ENCODE peak calls at places on chromosomes 13 and 19, in eight cellular contexts. One of them, this sample, is unnamed.

GRCh38 chr19:3606174-3606689 is 443 bp downstream of the TBXA2R start:
- DNase-seq in transverse colon: peak
- DNase-seq in HCT116: peak
- DNase-seq in adrenal gland: peak
- DNase-seq in heart left ventricle: no peak
- DNase-seq in right lobe of liver: peak
- DNase-seq in breast epithelium: peak
- DNase-seq in esophagus muscularis mucosa: no peak
- DNase-seq in this sample: no peak

GRCh38 chr13:111658150-111659100 is 338.0 kb downstream of the TEX29 start:
- DNase-seq in right lobe of liver: peak
- DNase-seq in adrenal gland: no peak
- DNase-seq in esophagus muscularis mucosa: no peak
- DNase-seq in HCT116: no peak
- DNase-seq in transverse colon: no peak
- DNase-seq in heart left ventricle: no peak
- DNase-seq in breast epithelium: no peak
- DNase-seq in this sample: no peak

GRCh38 chr13:45333973-45334922 is 6.7 kb downstream of the TPT1 start:
- DNase-seq in right lobe of liver: no peak
- DNase-seq in heart left ventricle: no peak
- DNase-seq in transverse colon: no peak
- DNase-seq in breast epithelium: no peak
- DNase-seq in esophagus muscularis mucosa: no peak
- DNase-seq in adrenal gland: no peak
- DNase-seq in HCT116: no peak
- DNase-seq in this sample: no peak

GRCh38 chr19:1446713-1447564 is 3.0 kb upstream of the APC2 start:
- DNase-seq in adrenal gland: no peak
- DNase-seq in HCT116: no peak
- DNase-seq in esophagus muscularis mucosa: no peak
- DNase-seq in right lobe of liver: no peak
- DNase-seq in heart left ventricle: peak
- DNase-seq in breast epithelium: no peak
- DNase-seq in transverse colon: no peak
- DNase-seq in this sample: no peak

GRCh38 chr13:36998624-36999041 is 507 bp downstream of the ALG5 start:
- DNase-seq in esophagus muscularis mucosa: no peak
- DNase-seq in breast epithelium: no peak
- DNase-seq in heart left ventricle: peak
- DNase-seq in right lobe of liver: peak
- DNase-seq in HCT116: no peak
- DNase-seq in adrenal gland: peak
- DNase-seq in transverse colon: peak
- DNase-seq in this sample: no peak

GRCh38 chr19:24078688-24079087 is 8.3 kb upstream of the ZNF254 start:
- DNase-seq in heart left ventricle: no peak
- DNase-seq in adrenal gland: no peak
- DNase-seq in esophagus muscularis mucosa: peak
- DNase-seq in HCT116: no peak
- DNase-seq in transverse colon: no peak
- DNase-seq in right lobe of liver: no peak
- DNase-seq in breast epithelium: no peak
- DNase-seq in this sample: no peak

GRCh38 chr13:111051656-111052232 is 63.4 kb upstream of the ARHGEF7 start:
- DNase-seq in right lobe of liver: no peak
- DNase-seq in transverse colon: no peak
- DNase-seq in esophagus muscularis mucosa: peak
- DNase-seq in heart left ventricle: no peak
- DNase-seq in breast epithelium: no peak
- DNase-seq in adrenal gland: no peak
- DNase-seq in HCT116: no peak
- DNase-seq in this sample: no peak

GRCh38 chr19:46466536-46467199 is 4.7 kb downstream of the PNMA8A start:
- DNase-seq in breast epithelium: no peak
- DNase-seq in adrenal gland: no peak
- DNase-seq in esophagus muscularis mucosa: no peak
- DNase-seq in heart left ventricle: peak
- DNase-seq in HCT116: no peak
- DNase-seq in right lobe of liver: no peak
- DNase-seq in transverse colon: peak
- DNase-seq in this sample: no peak

GRCh38 chr19:18999896-19000620 is 33.3 kb downstream of the SUGP2 start:
- DNase-seq in esophagus muscularis mucosa: no peak
- DNase-seq in right lobe of liver: no peak
- DNase-seq in heart left ventricle: no peak
- DNase-seq in breast epithelium: no peak
- DNase-seq in transverse colon: no peak
- DNase-seq in adrenal gland: no peak
- DNase-seq in HCT116: no peak
- DNase-seq in this sample: no peak

GRCh38 chr13:63433546-63434150 is 2018.0 kb upstream of the PCDH20 start:
- DNase-seq in transverse colon: no peak
- DNase-seq in breast epithelium: no peak
- DNase-seq in esophagus muscularis mucosa: no peak
- DNase-seq in heart left ventricle: no peak
- DNase-seq in HCT116: no peak
- DNase-seq in adrenal gland: no peak
- DNase-seq in right lobe of liver: no peak
- DNase-seq in this sample: no peak

GRCh38 chr13:30615851-30616311 is 1.8 kb upstream of the USPL1 start:
- DNase-seq in esophagus muscularis mucosa: no peak
- DNase-seq in right lobe of liver: no peak
- DNase-seq in adrenal gland: no peak
- DNase-seq in HCT116: no peak
- DNase-seq in heart left ventricle: no peak
- DNase-seq in breast epithelium: no peak
- DNase-seq in transverse colon: no peak
- DNase-seq in this sample: no peak

GRCh38 chr13:101283782-101284181 is 132.5 kb downstream of the NALCN start:
- DNase-seq in breast epithelium: no peak
- DNase-seq in HCT116: no peak
- DNase-seq in esophagus muscularis mucosa: no peak
- DNase-seq in transverse colon: no peak
- DNase-seq in right lobe of liver: no peak
- DNase-seq in adrenal gland: no peak
- DNase-seq in heart left ventricle: no peak
- DNase-seq in this sample: no peak

GRCh38 chr19:9936151-9937000 is at the start of gene OLFM2:
- DNase-seq in right lobe of liver: peak
- DNase-seq in heart left ventricle: no peak
- DNase-seq in HCT116: no peak
- DNase-seq in esophagus muscularis mucosa: no peak
- DNase-seq in transverse colon: no peak
- DNase-seq in adrenal gland: peak
- DNase-seq in breast epithelium: no peak
- DNase-seq in this sample: no peak

GRCh38 chr19:31350693-31351211 is 1.5 kb upstream of the TSHZ3 start:
- DNase-seq in heart left ventricle: peak
- DNase-seq in right lobe of liver: peak
- DNase-seq in HCT116: no peak
- DNase-seq in transverse colon: peak
- DNase-seq in adrenal gland: peak
- DNase-seq in esophagus muscularis mucosa: no peak
- DNase-seq in breast epithelium: no peak
- DNase-seq in this sample: no peak

GRCh38 chr13:87172166-87172825 is 498.9 kb upstream of the SLITRK5 start:
- DNase-seq in heart left ventricle: no peak
- DNase-seq in esophagus muscularis mucosa: no peak
- DNase-seq in right lobe of liver: no peak
- DNase-seq in breast epithelium: no peak
- DNase-seq in transverse colon: no peak
- DNase-seq in adrenal gland: no peak
- DNase-seq in HCT116: no peak
- DNase-seq in this sample: no peak

GRCh38 chr19:13051581-13052165 is 51.0 kb downstream of the LYL1 start:
- DNase-seq in adrenal gland: peak
- DNase-seq in HCT116: no peak
- DNase-seq in right lobe of liver: no peak
- DNase-seq in breast epithelium: peak
- DNase-seq in esophagus muscularis mucosa: no peak
- DNase-seq in transverse colon: peak
- DNase-seq in heart left ventricle: no peak
- DNase-seq in this sample: no peak

GRCh38 chr13:29319451-29319850 is 276.0 kb downstream of the SLC7A1 start:
- DNase-seq in breast epithelium: no peak
- DNase-seq in adrenal gland: no peak
- DNase-seq in HCT116: no peak
- DNase-seq in transverse colon: no peak
- DNase-seq in esophagus muscularis mucosa: no peak
- DNase-seq in heart left ventricle: no peak
- DNase-seq in right lobe of liver: no peak
- DNase-seq in this sample: no peak

GRCh38 chr13:99608345-99608744 is 107.1 kb downstream of the TM9SF2 start:
- DNase-seq in heart left ventricle: no peak
- DNase-seq in esophagus muscularis mucosa: no peak
- DNase-seq in HCT116: no peak
- DNase-seq in adrenal gland: no peak
- DNase-seq in transverse colon: no peak
- DNase-seq in breast epithelium: no peak
- DNase-seq in right lobe of liver: no peak
- DNase-seq in this sample: no peak

GRCh38 chr19:10516671-10517286 is 468 bp downstream of the S1PR5 start:
- DNase-seq in transverse colon: no peak
- DNase-seq in breast epithelium: no peak
- DNase-seq in adrenal gland: no peak
- DNase-seq in right lobe of liver: no peak
- DNase-seq in HCT116: no peak
- DNase-seq in esophagus muscularis mucosa: no peak
- DNase-seq in heart left ventricle: no peak
- DNase-seq in this sample: no peak

GRCh38 chr19:2228157-2229030 is 7.7 kb downstream of the PLEKHJ1 start:
- DNase-seq in breast epithelium: no peak
- DNase-seq in heart left ventricle: no peak
- DNase-seq in right lobe of liver: peak
- DNase-seq in HCT116: no peak
- DNase-seq in adrenal gland: no peak
- DNase-seq in transverse colon: no peak
- DNase-seq in esophagus muscularis mucosa: no peak
- DNase-seq in this sample: no peak

GRCh38 chr13:94641432-94641941 is 39.8 kb downstream of the GPR180 start:
- DNase-seq in right lobe of liver: no peak
- DNase-seq in breast epithelium: no peak
- DNase-seq in esophagus muscularis mucosa: no peak
- DNase-seq in adrenal gland: no peak
- DNase-seq in transverse colon: no peak
- DNase-seq in HCT116: no peak
- DNase-seq in heart left ventricle: no peak
- DNase-seq in this sample: no peak

DNA sequence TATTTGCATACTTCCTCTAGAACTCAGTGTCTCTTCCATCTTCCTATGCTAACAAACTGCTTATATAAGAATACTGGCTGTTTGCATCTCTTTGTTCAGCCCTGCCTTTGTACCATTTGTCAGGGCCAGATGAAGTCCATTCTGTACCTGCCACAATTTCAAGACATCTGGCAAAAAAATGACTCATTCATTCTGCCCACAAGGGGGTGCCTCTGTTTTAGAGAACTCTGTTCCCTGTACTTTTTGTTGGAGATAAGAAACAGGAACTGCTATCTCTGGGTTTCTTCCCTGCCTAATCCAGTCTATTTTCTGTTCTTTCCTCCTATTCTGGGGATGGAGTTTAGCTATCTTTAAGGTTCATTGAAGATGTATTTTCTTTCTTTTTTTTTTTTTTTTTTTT is 23.0 kb downstream of the ZNF568 start:
- DNase-seq in HCT116: no peak
- DNase-seq in right lobe of liver: no peak
- DNase-seq in breast epithelium: no peak
- DNase-seq in esophagus muscularis mucosa: no peak
- DNase-seq in heart left ventricle: no peak
- DNase-seq in transverse colon: no peak
- DNase-seq in adrenal gland: no peak
- DNase-seq in this sample: no peak
- TF ChIP-seq POLR2A in HCT116: no peak
- TF ChIP-seq POLR2A in right lobe of liver: no peak
- TF ChIP-seq POLR2A in breast epithelium: no peak
- TF ChIP-seq POLR2A in esophagus muscularis mucosa: no peak
- TF ChIP-seq POLR2A in heart left ventricle: no peak
- TF ChIP-seq POLR2A in transverse colon: no peak
- TF ChIP-seq POLR2A in adrenal gland: no peak
- TF ChIP-seq POLR2A in this sample: no peak

DNA sequence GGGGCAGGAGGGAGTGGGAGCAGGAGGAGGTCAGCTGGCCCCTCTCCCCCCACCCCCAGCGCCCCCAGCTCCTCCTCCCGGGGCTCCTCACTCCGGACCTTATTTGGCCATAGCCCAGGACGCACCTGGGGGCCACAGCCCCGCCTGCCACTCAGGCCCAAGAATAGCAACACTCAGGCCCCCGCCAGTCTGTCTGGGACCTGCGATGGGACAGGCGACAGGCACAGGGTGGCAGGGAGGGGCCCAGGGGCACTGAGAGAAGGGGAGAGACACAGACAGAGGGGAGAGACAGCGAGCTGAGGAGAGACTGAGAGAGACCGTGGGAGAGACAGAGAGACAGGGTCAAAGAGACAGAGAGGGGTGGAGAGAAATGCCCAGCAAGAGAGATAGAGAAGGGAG is 10.2 kb downstream of the JOSD2 start:
- DNase-seq in breast epithelium: no peak
- DNase-seq in esophagus muscularis mucosa: no peak
- DNase-seq in transverse colon: no peak
- DNase-seq in adrenal gland: no peak
- DNase-seq in heart left ventricle: peak
- DNase-seq in HCT116: no peak
- DNase-seq in right lobe of liver: no peak
- DNase-seq in this sample: no peak
- H3K27ac ChIP-seq in breast epithelium: no peak
- H3K27ac ChIP-seq in esophagus muscularis mucosa: no peak
- H3K27ac ChIP-seq in transverse colon: no peak
- H3K27ac ChIP-seq in adrenal gland: no peak
- H3K27ac ChIP-seq in heart left ventricle: peak
- H3K27ac ChIP-seq in HCT116: no peak
- H3K27ac ChIP-seq in right lobe of liver: no peak
- H3K27ac ChIP-seq in this sample: no peak

DNA sequence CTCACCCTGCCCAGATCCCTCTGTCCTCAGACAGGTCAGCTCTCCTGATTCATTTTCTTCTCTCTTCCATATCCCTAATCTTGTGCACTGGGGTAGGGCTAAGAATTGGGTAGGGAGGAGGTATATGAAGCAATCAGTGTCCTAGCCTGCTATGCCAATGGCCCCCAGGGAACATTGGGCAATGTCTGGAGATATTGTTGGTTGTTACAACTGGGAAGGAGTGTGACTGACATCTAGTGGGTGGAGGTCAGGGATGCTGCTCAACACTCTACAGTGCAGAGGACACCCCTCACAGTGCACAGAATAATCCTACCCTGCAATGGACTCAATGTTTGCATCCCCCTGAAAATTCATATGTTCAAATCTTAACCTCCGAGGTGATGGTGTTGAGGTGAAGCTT is 57.5 kb downstream of the CPAMD8 start:
- DNase-seq in esophagus muscularis mucosa: no peak
- DNase-seq in HCT116: no peak
- DNase-seq in right lobe of liver: no peak
- DNase-seq in breast epithelium: peak
- DNase-seq in heart left ventricle: no peak
- DNase-seq in transverse colon: no peak
- DNase-seq in adrenal gland: no peak
- DNase-seq in this sample: no peak
- TF ChIP-seq CTCF in esophagus muscularis mucosa: no peak
- TF ChIP-seq CTCF in HCT116: peak
- TF ChIP-seq CTCF in right lobe of liver: no peak
- TF ChIP-seq CTCF in breast epithelium: no peak
- TF ChIP-seq CTCF in heart left ventricle: no peak
- TF ChIP-seq CTCF in transverse colon: no peak
- TF ChIP-seq CTCF in adrenal gland: no peak
- TF ChIP-seq CTCF in this sample: no peak

GRCh38 chr13:75549262-75550158 is at the start of gene UCHL3:
- DNase-seq in HCT116: peak
- DNase-seq in breast epithelium: peak
- DNase-seq in right lobe of liver: peak
- DNase-seq in transverse colon: peak
- DNase-seq in adrenal gland: peak
- DNase-seq in esophagus muscularis mucosa: peak
- DNase-seq in heart left ventricle: peak
- DNase-seq in this sample: peak
- TF ChIP-seq POLR2A in HCT116: peak
- TF ChIP-seq POLR2A in breast epithelium: no peak
- TF ChIP-seq POLR2A in right lobe of liver: peak
- TF ChIP-seq POLR2A in transverse colon: peak
- TF ChIP-seq POLR2A in adrenal gland: peak
- TF ChIP-seq POLR2A in esophagus muscularis mucosa: no peak
- TF ChIP-seq POLR2A in heart left ventricle: no peak
- TF ChIP-seq POLR2A in this sample: peak